ENCODE peak calls at places on chromosomes 4 and X, in four cellular contexts. J, U, Q and V are unnamed samples.

GRCh38 chr4:1802720-1803522 is 9.8 kb downstream of the FGFR3 start:
- DNase-seq in J (no peak), U (no peak), Q (peak; percentile 34), V (no peak)

GRCh38 chr4:93436000-93436626 is 392.4 kb upstream of the ATOH1 start:
- DNase-seq in J (no peak), U (no peak), Q (no peak), V (no peak)

GRCh38 chr4:83308672-83309071 is 24.1 kb upstream of the COQ2 start:
- DNase-seq in J (no peak), U (no peak), Q (no peak), V (no peak)

GRCh38 chr4:184382189-184382846 is 92.0 kb downstream of the IRF2 start:
- DNase-seq in J (no peak), U (peak; percentile 33), Q (no peak), V (peak; percentile 53)

GRCh38 chr4:121726642-121727268 is 30.0 kb upstream of the ANXA5 start:
- DNase-seq in J (peak; percentile 56), U (peak; percentile 64), Q (peak; percentile 50), V (peak; percentile 47)

GRCh38 chr4:41620594-41621256 is 82.8 kb downstream of the LIMCH1 start:
- DNase-seq in J (no peak), U (no peak), Q (no peak), V (no peak)

GRCh38 chrX:118627084-118627758 is 100.2 kb upstream of the IL13RA1 start:
- DNase-seq in J (peak; percentile 22), U (peak; percentile 5), Q (no peak), V (no peak)

GRCh38 chrX:71637848-71638247 is 19.5 kb upstream of the CXCR3 start:
- DNase-seq in J (no peak), U (no peak), Q (no peak), V (no peak)

GRCh38 chrX:44918722-44919121 is 45.7 kb downstream of the KDM6A start:
- DNase-seq in J (no peak), U (no peak), Q (no peak), V (no peak)

GRCh38 chr4:141413366-141413765 is 192.7 kb downstream of the ZNF330 start:
- DNase-seq in J (no peak), U (no peak), Q (no peak), V (no peak)

GRCh38 chrX:40663880-40664630 is 16.7 kb upstream of the CXorf38 start:
- DNase-seq in J (peak; percentile 20), U (no peak), Q (peak; percentile 15), V (no peak)

GRCh38 chrX:20197641-20198210 is 56.1 kb upstream of the EIF1AX start:
- DNase-seq in J (no peak), U (no peak), Q (no peak), V (no peak)

GRCh38 chr4:113998026-113998425 is 18.6 kb upstream of the ARSJ start:
- DNase-seq in J (no peak), U (no peak), Q (no peak), V (no peak)

GRCh38 chr4:28010543-28011235 is 1150.0 kb downstream of the STIM2 start:
- DNase-seq in J (no peak), U (no peak), Q (no peak), V (no peak)

GRCh38 chrX:118964252-118964651 is 10.2 kb upstream of the LONRF3 start:
- DNase-seq in J (no peak), U (no peak), Q (no peak), V (no peak)

GRCh38 chr4:29710519-29710918 is 1009.6 kb upstream of the PCDH7 start:
- DNase-seq in J (no peak), U (no peak), Q (no peak), V (no peak)

GRCh38 chrX:82765806-82766205 is 742.3 kb upstream of the POU3F4 start:
- DNase-seq in J (no peak), U (no peak), Q (no peak), V (no peak)

GRCh38 chrX:140572724-140573123 is 67.9 kb upstream of the SOX3 start:
- DNase-seq in J (peak; percentile 59), U (peak; percentile 7), Q (peak; percentile 6), V (peak; percentile 3)

GRCh38 chr4:94889961-94890360 is 132.2 kb downstream of the BMPR1B start:
- DNase-seq in J (no peak), U (no peak), Q (no peak), V (no peak)

DNA sequence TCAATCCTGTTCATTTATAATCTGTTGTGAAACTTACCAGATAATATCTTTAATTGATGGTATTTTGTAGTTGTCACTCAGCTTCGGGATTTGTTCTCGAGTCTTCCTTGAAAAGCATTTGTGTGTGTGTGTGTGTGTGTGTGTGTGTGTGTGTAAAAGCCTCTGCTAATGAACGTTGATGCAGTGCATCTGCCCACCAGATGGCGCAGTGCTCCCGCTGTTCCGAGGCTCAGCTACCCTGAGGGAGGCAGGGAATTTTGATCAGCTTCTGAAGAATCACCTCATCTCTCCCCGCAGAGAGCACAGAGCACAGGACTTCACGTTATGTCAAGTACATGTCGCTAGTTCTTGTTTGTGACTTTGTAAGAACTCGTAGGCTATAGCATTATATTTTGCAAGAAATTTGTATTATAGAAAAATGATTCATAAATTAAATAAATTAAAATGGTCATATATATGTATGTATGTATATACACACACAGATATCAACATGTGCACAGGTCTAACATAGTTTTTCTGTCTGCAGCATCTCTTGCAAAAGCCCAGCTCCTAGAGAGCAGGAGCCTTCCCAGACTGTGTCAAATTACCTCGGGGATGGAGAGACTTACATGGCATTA is 316.7 kb upstream of the IGFBP7 start:
- DNase-seq in J (peak; percentile 75), U (peak; percentile 35), Q (peak; percentile 67), V (no peak)
- TF ChIP-seq TARDBP in J (no peak), U (no peak), Q (no peak), V (no peak)

DNA sequence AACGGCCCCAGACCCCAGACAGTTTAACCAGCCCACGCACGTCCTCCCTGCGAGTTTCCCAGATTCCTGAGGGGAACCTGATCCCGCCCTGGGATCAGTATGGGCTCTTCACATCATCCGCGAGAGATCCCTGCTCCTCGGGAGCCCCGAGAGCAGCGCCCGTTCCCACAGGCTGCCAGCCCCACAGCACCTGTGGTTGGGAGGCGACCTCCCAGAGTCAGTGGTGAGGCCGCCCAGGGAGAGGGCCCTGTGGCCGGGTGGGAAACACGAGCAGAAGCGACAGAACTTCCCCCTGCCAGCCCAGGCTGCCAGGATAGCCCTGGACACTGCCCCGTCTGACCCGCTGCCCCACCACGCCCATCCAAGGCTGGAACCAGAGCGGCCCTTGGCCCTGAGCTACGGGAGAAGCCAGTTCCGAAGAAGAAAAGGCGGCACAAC is 32.8 kb downstream of the TSC22D3 start:
- DNase-seq in J (no peak), U (no peak), Q (peak; percentile 9), V (no peak)
- TF ChIP-seq TARDBP in J (no peak), U (no peak), Q (no peak), V (no peak)

GRCh38 chr4:19309365-19309764 is 942.3 kb upstream of the SLIT2 start:
- DNase-seq in J (no peak), U (no peak), Q (no peak), V (no peak)
- TF ChIP-seq TARDBP in J (no peak), U (no peak), Q (no peak), V (no peak)

GRCh38 chr4:134634301-134634700 is 432.7 kb upstream of the PABPC4L start:
- DNase-seq in J (no peak), U (no peak), Q (no peak), V (no peak)
- TF ChIP-seq TARDBP in J (no peak), U (no peak), Q (no peak), V (no peak)

DNA sequence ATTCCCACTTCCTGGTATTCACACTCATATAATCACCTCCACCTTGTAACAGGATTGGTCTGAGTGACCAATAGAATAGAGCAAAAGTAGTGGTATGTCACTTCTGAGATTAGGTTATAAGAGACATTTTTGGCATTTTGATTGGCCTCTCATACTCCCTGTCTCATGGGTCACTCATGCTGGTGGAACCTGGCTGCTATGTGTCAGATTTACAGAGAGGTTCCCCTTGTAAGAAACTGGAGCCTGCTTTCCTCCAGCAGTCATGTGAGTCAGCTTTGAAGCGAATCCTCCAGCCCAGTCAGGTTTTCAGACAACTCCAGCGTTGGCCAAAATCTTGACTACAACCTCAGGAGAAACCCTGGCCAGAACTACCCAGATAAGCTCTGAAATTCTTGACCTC is 2.6 kb upstream of the OTUD4 start:
- DNase-seq in J (no peak), U (no peak), Q (no peak), V (no peak)
- TF ChIP-seq TARDBP in J (no peak), U (no peak), Q (no peak), V (no peak)

GRCh38 chr4:143025111-143025704 is 159.5 kb upstream of the USP38 start:
- DNase-seq in J (no peak), U (peak; percentile 9), Q (no peak), V (no peak)
- TF ChIP-seq TARDBP in J (no peak), U (no peak), Q (no peak), V (no peak)

DNA sequence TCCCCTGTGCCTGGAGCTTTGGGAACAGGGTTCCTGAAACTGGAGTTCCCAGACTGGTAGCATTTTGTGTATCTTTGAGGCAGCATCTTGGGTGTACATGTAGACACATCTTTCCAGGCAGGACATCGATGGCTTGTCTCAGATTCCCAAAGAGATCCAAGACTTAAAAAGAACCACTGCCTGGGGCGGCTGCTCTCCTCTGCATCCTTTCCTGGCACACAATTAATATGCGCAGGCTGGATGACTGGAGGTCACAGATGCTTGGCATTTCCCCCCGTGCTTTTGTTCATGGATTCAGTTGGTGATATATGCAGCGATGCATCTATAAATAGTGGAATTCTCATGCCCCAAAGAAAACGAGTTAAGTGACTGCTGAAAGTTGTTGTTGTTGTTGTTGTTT is 80.5 kb downstream of the CLDN34 start:
- DNase-seq in J (no peak), U (no peak), Q (no peak), V (no peak)
- TF ChIP-seq TARDBP in J (no peak), U (no peak), Q (no peak), V (no peak)

DNA sequence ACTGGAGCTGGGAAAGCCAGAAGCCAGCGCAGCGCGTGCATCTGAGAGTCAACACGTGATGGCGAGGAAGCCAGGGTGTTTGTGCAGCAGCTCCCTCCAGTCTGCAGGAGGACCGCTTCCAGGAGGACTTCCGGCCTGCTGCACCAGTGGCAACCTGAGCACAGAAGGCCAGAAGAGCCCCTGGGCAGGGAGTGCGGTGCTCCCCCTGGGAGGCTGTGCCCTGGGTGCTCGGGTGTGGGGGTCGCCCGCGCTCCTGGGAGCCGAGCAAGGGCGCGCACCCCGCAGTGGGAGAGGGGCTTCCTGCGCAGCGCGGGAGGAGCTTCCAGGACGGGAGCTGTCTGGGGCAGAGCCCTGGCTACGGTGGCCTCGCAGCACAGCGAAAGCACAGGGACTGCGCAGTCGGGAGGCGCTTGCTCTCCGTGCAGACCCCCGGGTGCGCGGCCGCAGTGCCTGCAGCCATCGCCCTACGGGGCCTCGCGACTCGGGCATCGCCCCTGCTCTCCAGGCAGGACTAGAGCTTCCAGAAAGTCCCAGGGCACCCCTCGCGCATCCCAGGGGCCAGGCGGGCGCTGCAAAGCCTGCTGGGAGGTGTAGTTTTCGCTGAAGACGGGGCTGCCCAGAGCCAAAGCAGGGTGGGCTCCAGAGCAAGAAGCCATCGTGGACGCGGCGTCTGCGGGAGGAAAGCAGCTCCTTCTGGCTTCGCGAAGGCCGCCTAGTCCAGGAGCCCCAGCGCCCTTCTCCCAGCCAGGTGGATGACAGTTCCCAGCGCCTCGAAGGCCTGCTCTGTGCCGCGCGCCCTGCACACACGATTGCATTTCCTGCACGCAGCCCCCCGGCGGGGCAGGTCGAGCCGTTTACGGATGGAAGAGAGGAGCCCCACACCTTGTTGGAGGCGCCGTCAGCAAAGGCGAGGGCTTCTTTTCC is 24.1 kb upstream of the WFS1 start:
- DNase-seq in J (no peak), U (no peak), Q (no peak), V (no peak)
- TF ChIP-seq TARDBP in J (no peak), U (no peak), Q (no peak), V (no peak)